ENCODE peak calls at places on chromosomes 12 and 14, in four cellular contexts. Y, R, P and L are unnamed samples.

GRCh38 chr12:43914923-43915468 is 79.1 kb downstream of the TMEM117 start:
- DNase-seq in P (peak; percentile 10), Y (peak; percentile 3), R (no peak), L (no peak)

GRCh38 chr12:25730489-25731349 is 177.6 kb upstream of the LMNTD1 start:
- DNase-seq in P (no peak), R (no peak), Y (no peak), L (no peak)

GRCh38 chr14:35814371-35815005 is 5.4 kb upstream of the RALGAPA1 start:
- DNase-seq in P (peak; percentile 88), R (peak; percentile 82), Y (peak; percentile 70), L (peak; percentile 51)

GRCh38 chr14:78673845-78674244 is 503.7 kb downstream of the NRXN3 start:
- DNase-seq in Y (no peak), P (no peak), R (no peak), L (no peak)

GRCh38 chr14:75229923-75230792 is 48.5 kb upstream of the FOS start:
- DNase-seq in R (no peak), P (no peak), Y (peak; percentile 75), L (no peak)

GRCh38 chr14:69685217-69685616 is 73.8 kb downstream of the SUSD6 start:
- DNase-seq in Y (peak; percentile 60), P (no peak), R (no peak), L (no peak)

GRCh38 chr12:39420043-39420442 is 22.9 kb downstream of the KIF21A start:
- DNase-seq in Y (no peak), P (peak; percentile 26), R (no peak), L (no peak)

GRCh38 chr12:67630373-67631088 is 18.0 kb upstream of the DYRK2 start:
- DNase-seq in R (peak; percentile 30), Y (peak; percentile 28), P (peak; percentile 10), L (peak; percentile 15)

GRCh38 chr12:79547735-79548347 is 142.9 kb downstream of the PAWR start:
- DNase-seq in P (peak; percentile 91), R (peak; percentile 56), Y (peak; percentile 36), L (peak; percentile 56)

GRCh38 chr14:54348923-54349615 is 47.7 kb upstream of the CDKN3 start:
- DNase-seq in P (no peak), Y (no peak), R (no peak), L (no peak)

GRCh38 chr12:108457006-108457733 is 57.9 kb upstream of the FICD start:
- DNase-seq in P (peak; percentile 69), R (no peak), Y (peak; percentile 75), L (peak; percentile 68)

GRCh38 chr14:91142214-91142668 is 28.4 kb downstream of the DGLUCY start:
- DNase-seq in Y (no peak), P (no peak), R (no peak), L (no peak)

GRCh38 chr14:95140060-95140858 is 17.1 kb downstream of the DICER1 start:
- DNase-seq in P (no peak), Y (no peak), R (no peak), L (no peak)

GRCh38 chr12:48972213-48973021 is 882 bp upstream of the WNT10B start:
- DNase-seq in R (no peak), Y (no peak), P (no peak), L (peak; percentile 38)

GRCh38 chr14:47278233-47278842 is 397.1 kb downstream of the MDGA2 start:
- DNase-seq in P (peak; percentile 11), Y (peak; percentile 36), R (peak; percentile 72), L (peak; percentile 20)

GRCh38 chr14:77100961-77101360 is 2.9 kb downstream of the CIPC start:
- DNase-seq in R (no peak), P (no peak), Y (no peak), L (no peak)

GRCh38 chr14:74691456-74691855 is 21.4 kb downstream of the AREL1 start:
- DNase-seq in R (no peak), Y (no peak), P (no peak), L (no peak)

GRCh38 chr14:58395565-58395814 is 240 bp upstream of the TOMM20L start:
- DNase-seq in R (no peak), P (no peak), Y (no peak), L (no peak)

GRCh38 chr12:65765436-65765813 is 58.9 kb upstream of the HMGA2 start:
- DNase-seq in Y (no peak), R (no peak), P (no peak), L (no peak)

GRCh38 chr14:34181308-34181707 is 230.4 kb upstream of the EGLN3 start:
- DNase-seq in P (no peak), Y (no peak), R (no peak), L (no peak)

GRCh38 chr14:67532606-67532997 is 488 bp upstream of the PLEKHH1 start:
- DNase-seq in P (no peak), Y (no peak), R (no peak), L (no peak)

GRCh38 chr12:108564724-108565123 is 2.3 kb downstream of the ISCU start:
- DNase-seq in R (no peak), Y (peak; percentile 85), P (no peak), L (no peak)

GRCh38 chr12:52291267-52291935 is at the start of gene KRT81:
- DNase-seq in Y (no peak), R (no peak), P (no peak), L (no peak)
- TF ChIP-seq FOXJ3 in Y (no peak), R (no peak), P (no peak), L (no peak)

GRCh38 chr12:40474630-40475029 is 217.6 kb upstream of the CNTN1 start:
- DNase-seq in Y (no peak), P (no peak), R (no peak), L (no peak)

GRCh38 chr12:40469736-40470135 is 222.5 kb upstream of the CNTN1 start:
- DNase-seq in Y (no peak), P (no peak), R (no peak), L (peak; percentile 4)

DNA sequence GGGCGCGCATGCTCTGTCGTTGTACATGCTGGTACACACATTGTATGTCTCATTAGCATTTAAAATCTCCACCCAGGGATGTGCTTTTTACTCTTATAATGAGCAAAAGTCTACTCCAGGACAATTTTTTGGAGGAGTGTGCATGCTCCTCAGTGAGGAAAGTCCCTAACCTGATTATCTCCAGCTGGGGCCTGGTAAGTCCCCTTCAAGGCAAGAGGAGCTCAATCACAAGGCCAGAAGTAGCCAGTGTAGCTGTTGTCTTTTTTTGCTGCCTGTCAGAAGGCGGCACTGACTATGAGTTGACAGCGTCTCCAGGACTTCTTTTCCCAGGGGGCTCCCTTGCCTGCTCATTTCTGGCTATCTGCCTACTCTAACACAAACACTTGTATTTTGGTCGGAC is 218.3 kb upstream of the CNTN1 start:
- DNase-seq in Y (no peak), R (no peak), P (no peak), L (no peak)
- TF ChIP-seq FOXJ3 in Y (no peak), R (no peak), P (no peak), L (no peak)

GRCh38 chr12:112381421-112381897 is 772 bp downstream of the HECTD4 start:
- DNase-seq in P (no peak), Y (peak; percentile 39), R (no peak), L (no peak)
- TF ChIP-seq FOXJ3 in P (no peak), Y (no peak), R (no peak), L (no peak)

GRCh38 chr14:102344485-102344884 is 18.2 kb downstream of the CINP start:
- DNase-seq in R (no peak), Y (no peak), P (no peak), L (no peak)
- TF ChIP-seq FOXJ3 in R (no peak), Y (no peak), P (no peak), L (no peak)

GRCh38 chr12:47188576-47189441 is 109.0 kb upstream of the AMIGO2 start:
- DNase-seq in Y (no peak), R (no peak), P (no peak), L (no peak)
- TF ChIP-seq FOXJ3 in Y (no peak), R (no peak), P (no peak), L (no peak)

GRCh38 chr14:21647380-21647779 is 6.3 kb upstream of the OR4E2 start:
- DNase-seq in R (no peak), P (no peak), Y (no peak), L (no peak)

GRCh38 chr14:21643407-21643806 is 8.7 kb upstream of the OR10G2 start:
- DNase-seq in P (no peak), R (no peak), Y (no peak), L (no peak)

DNA sequence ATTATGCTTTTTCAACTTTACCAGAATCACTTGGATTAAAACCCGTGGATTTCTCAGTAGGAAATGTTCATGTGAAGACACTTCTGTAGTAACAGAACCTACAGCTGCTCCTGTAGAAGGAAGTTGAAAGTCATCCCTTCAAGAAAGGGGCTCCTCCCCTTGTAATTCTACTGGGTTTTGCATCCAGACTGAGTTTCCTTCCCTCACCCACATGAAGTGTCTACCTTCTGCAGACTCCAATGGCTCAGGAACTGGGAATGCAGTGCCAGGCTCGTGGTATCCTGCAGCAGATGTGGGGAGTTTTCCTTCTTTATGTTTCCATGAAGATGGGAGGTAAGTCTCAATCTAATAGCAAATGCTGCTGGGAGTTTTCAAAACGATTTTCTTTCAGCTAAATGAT is 7.9 kb upstream of the OR10G2 start:
- DNase-seq in Y (no peak), P (no peak), R (no peak), L (no peak)
- TF ChIP-seq FOXJ3 in Y (no peak), P (no peak), R (no peak), L (no peak)

GRCh38 chr14:45838597-45838996 is 585.6 kb upstream of the MIS18BP1 start:
- DNase-seq in P (no peak), Y (no peak), R (no peak), L (no peak)
- TF ChIP-seq FOXJ3 in P (no peak), Y (no peak), R (no peak), L (no peak)